ENCODE peak calls at places on chromosome 11, in nine cellular contexts. One of them, this sample, is unnamed. For H3K4me1, the result is how much of the 10 kb centered on the place peaks cover.

GRCh38 chr11:134556186-134556585 is 144.1 kb upstream of the B3GAT1 start:
- DNase-seq in tibial nerve: no peak
- DNase-seq in stomach: no peak
- DNase-seq in GM23248: no peak
- DNase-seq in A549: no peak
- DNase-seq in uterus: no peak
- DNase-seq in heart left ventricle: no peak
- DNase-seq in MM.1S: no peak
- DNase-seq in mucosa of descending colon: no peak
- DNase-seq in this sample: no peak

GRCh38 chr11:12008790-12009616 is 577 bp upstream of the DKK3 start:
- DNase-seq in tibial nerve: no peak
- DNase-seq in stomach: peak
- DNase-seq in GM23248: peak
- DNase-seq in A549: peak
- DNase-seq in uterus: peak
- DNase-seq in heart left ventricle: peak
- DNase-seq in MM.1S: no peak
- DNase-seq in mucosa of descending colon: no peak
- DNase-seq in this sample: peak

GRCh38 chr11:96257972-96258951 is 84.7 kb downstream of the MAML2 start:
- DNase-seq in tibial nerve: no peak
- DNase-seq in stomach: no peak
- DNase-seq in GM23248: peak
- DNase-seq in A549: no peak
- DNase-seq in uterus: no peak
- DNase-seq in heart left ventricle: no peak
- DNase-seq in MM.1S: peak
- DNase-seq in mucosa of descending colon: no peak
- DNase-seq in this sample: no peak

GRCh38 chr11:70796601-70797000 is 398.3 kb downstream of the CTTN start:
- DNase-seq in tibial nerve: no peak
- DNase-seq in stomach: no peak
- DNase-seq in GM23248: no peak
- DNase-seq in A549: no peak
- DNase-seq in uterus: no peak
- DNase-seq in heart left ventricle: no peak
- DNase-seq in MM.1S: no peak
- DNase-seq in mucosa of descending colon: no peak
- DNase-seq in this sample: no peak

GRCh38 chr11:90178751-90179150 is 44.1 kb downstream of the CHORDC1 start:
- DNase-seq in tibial nerve: no peak
- DNase-seq in stomach: no peak
- DNase-seq in GM23248: no peak
- DNase-seq in A549: no peak
- DNase-seq in uterus: no peak
- DNase-seq in heart left ventricle: no peak
- DNase-seq in MM.1S: no peak
- DNase-seq in mucosa of descending colon: no peak
- DNase-seq in this sample: no peak

GRCh38 chr11:80668039-80668438 is 1227.2 kb upstream of the TENM4 start:
- DNase-seq in tibial nerve: no peak
- DNase-seq in stomach: no peak
- DNase-seq in GM23248: no peak
- DNase-seq in A549: no peak
- DNase-seq in uterus: no peak
- DNase-seq in heart left ventricle: no peak
- DNase-seq in MM.1S: no peak
- DNase-seq in mucosa of descending colon: no peak
- DNase-seq in this sample: no peak

GRCh38 chr11:114307524-114308203 is 11.5 kb downstream of the NNMT start:
- DNase-seq in tibial nerve: peak
- DNase-seq in stomach: peak
- DNase-seq in GM23248: peak
- DNase-seq in A549: no peak
- DNase-seq in uterus: peak
- DNase-seq in heart left ventricle: peak
- DNase-seq in MM.1S: no peak
- DNase-seq in mucosa of descending colon: peak
- DNase-seq in this sample: peak

GRCh38 chr11:112968988-112969714 is 7.9 kb downstream of the NCAM1 start:
- DNase-seq in tibial nerve: no peak
- DNase-seq in stomach: no peak
- DNase-seq in GM23248: peak
- DNase-seq in A549: no peak
- DNase-seq in uterus: no peak
- DNase-seq in heart left ventricle: no peak
- DNase-seq in MM.1S: peak
- DNase-seq in mucosa of descending colon: no peak
- DNase-seq in this sample: no peak

GRCh38 chr11:69431893-69432738 is 49.3 kb upstream of the LINC01488 start:
- DNase-seq in tibial nerve: no peak
- DNase-seq in stomach: no peak
- DNase-seq in GM23248: no peak
- DNase-seq in A549: no peak
- DNase-seq in uterus: no peak
- DNase-seq in heart left ventricle: no peak
- DNase-seq in MM.1S: no peak
- DNase-seq in mucosa of descending colon: no peak
- DNase-seq in this sample: no peak

DNA sequence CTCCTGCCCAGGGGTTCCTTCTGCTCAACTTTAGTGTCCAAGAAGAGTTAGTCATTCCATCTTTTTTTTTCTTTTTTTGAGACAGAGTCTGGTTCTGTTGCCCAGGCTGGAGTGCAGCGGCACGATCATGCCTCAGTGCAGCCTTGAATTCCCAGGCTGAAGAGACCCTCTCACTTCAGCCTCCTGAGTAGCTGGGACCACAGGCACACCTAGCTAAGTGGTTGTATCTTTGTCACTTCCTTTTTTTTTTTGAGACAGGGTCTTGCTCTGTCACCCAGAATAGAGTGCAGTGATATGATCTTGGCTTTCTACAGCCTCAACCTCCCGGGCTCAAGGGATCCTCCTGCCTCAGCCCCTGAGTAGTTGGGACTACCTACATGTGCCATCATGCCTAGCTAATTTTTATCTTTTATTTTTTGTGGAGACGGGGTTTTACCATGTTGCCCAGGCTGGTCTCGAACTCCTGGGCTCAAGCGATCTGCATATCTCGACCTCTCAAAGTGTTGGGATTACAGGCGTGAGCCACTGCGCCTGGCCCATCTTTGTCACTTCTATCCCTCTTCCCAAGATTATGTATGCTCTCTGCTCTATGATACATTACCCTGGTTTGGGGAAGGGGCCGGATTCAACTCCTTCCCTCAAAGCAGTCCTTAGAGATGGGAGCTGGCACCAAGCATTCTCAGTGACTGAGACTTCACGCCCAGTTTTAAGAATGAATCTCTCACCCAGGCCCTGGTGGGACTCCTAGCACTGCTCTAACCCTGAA is 10.0 kb downstream of the SSH3 start:
- DNase-seq in tibial nerve: no peak
- DNase-seq in stomach: peak
- DNase-seq in GM23248: no peak
- DNase-seq in A549: no peak
- DNase-seq in uterus: no peak
- DNase-seq in heart left ventricle: no peak
- DNase-seq in MM.1S: no peak
- DNase-seq in mucosa of descending colon: no peak
- DNase-seq in this sample: no peak
- H3K4me3 ChIP-seq in tibial nerve: no peak
- H3K4me3 ChIP-seq in stomach: no peak
- H3K4me3 ChIP-seq in GM23248: no peak
- H3K4me3 ChIP-seq in A549: no peak
- H3K4me3 ChIP-seq in uterus: no peak
- H3K4me3 ChIP-seq in heart left ventricle: no peak
- H3K4me3 ChIP-seq in MM.1S: no peak
- H3K4me3 ChIP-seq in mucosa of descending colon: no peak
- H3K4me3 ChIP-seq in this sample: no peak

DNA sequence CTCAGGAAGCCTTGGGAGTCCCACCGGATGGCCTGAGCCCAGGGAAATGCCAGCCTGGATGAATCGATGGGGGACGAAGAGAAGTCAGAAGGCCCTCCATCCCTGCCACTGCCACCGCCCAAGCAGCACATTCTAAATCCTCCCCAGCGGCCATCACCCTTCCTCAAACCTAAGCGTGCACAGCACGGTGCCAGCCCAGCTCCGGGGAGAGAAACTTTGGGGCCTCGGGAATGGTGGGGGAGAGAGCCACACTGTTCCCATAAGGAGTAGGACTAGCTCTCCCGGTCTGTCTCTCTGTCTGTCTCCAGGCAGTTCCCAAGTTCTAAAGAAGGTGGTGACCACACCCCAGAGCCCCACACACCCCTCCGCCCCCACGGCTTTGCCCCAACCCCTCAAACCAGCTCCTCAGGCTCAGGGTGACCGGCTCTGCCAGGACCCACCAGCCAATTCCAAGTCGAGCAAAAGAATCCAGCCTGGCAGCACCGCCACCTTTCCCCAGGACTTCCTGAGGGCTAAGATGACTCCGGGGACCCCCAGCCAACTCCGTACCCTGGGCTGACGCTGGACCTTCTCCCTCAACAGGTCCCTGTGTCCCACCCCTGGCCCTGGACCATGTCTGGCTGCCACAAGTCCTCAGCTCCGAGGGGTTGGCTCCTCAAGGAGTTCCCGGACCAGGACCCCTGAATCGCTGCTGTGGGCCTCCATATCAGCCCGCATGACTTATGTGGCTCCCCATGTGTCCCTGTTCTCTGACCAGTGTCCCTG is 2.7 kb downstream of the AHNAK start:
- DNase-seq in tibial nerve: no peak
- DNase-seq in stomach: no peak
- DNase-seq in GM23248: peak
- DNase-seq in A549: no peak
- DNase-seq in uterus: no peak
- DNase-seq in heart left ventricle: no peak
- DNase-seq in MM.1S: no peak
- DNase-seq in mucosa of descending colon: no peak
- DNase-seq in this sample: peak
- H3K4me1 ChIP-seq in tibial nerve: under half
- H3K4me1 ChIP-seq in stomach: half or more
- H3K4me1 ChIP-seq in GM23248: under half
- H3K4me1 ChIP-seq in A549: half or more
- H3K4me1 ChIP-seq in uterus: under half
- H3K4me1 ChIP-seq in heart left ventricle: half or more
- H3K4me1 ChIP-seq in MM.1S: half or more
- H3K4me1 ChIP-seq in mucosa of descending colon: half or more
- H3K4me1 ChIP-seq in this sample: under half

DNA sequence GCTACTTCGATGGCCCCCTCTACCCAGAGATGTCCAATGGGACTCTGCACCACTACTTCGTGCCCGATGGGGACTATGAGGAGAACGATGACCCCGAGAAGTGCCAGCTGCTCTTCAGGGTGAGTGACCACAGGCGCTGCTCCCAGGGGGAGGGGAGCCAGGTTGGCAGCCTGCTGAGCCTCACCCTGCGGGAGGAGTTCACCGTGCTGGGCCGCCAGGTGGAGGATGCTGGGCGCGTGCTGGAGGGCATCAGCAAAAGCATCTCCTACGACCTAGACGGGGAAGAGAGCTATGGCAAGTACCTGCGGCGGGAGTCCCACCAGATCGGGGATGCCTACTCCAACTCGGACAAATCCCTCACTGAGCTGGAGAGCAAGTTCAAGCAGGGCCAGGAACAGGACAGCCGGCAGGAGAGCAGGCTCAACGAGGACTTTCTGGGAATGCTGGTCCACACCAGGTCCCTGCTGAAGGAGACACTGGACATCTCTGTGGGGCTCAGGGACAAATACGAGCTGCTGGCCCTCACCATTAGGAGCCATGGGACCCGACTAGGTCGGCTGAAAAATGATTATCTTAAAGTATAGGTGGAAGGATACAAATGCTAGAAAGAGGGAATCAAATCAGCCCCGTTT is 783 bp downstream of the FIBIN start:
- DNase-seq in tibial nerve: no peak
- DNase-seq in stomach: no peak
- DNase-seq in GM23248: peak
- DNase-seq in A549: no peak
- DNase-seq in uterus: peak
- DNase-seq in heart left ventricle: no peak
- DNase-seq in MM.1S: no peak
- DNase-seq in mucosa of descending colon: peak
- DNase-seq in this sample: no peak
- H3K4me3 ChIP-seq in tibial nerve: peak
- H3K4me3 ChIP-seq in stomach: peak
- H3K4me3 ChIP-seq in GM23248: peak
- H3K4me3 ChIP-seq in A549: no peak
- H3K4me3 ChIP-seq in uterus: peak
- H3K4me3 ChIP-seq in heart left ventricle: peak
- H3K4me3 ChIP-seq in MM.1S: no peak
- H3K4me3 ChIP-seq in mucosa of descending colon: no peak
- H3K4me3 ChIP-seq in this sample: peak

GRCh38 chr11:78372114-78372768 is 45.4 kb downstream of the GAB2 start:
- DNase-seq in tibial nerve: no peak
- DNase-seq in stomach: no peak
- DNase-seq in GM23248: no peak
- DNase-seq in A549: no peak
- DNase-seq in uterus: no peak
- DNase-seq in heart left ventricle: no peak
- DNase-seq in MM.1S: no peak
- DNase-seq in mucosa of descending colon: no peak
- DNase-seq in this sample: no peak

GRCh38 chr11:78374917-78375316 is 42.7 kb downstream of the GAB2 start:
- DNase-seq in tibial nerve: no peak
- DNase-seq in stomach: no peak
- DNase-seq in GM23248: no peak
- DNase-seq in A549: no peak
- DNase-seq in uterus: no peak
- DNase-seq in heart left ventricle: no peak
- DNase-seq in MM.1S: no peak
- DNase-seq in mucosa of descending colon: no peak
- DNase-seq in this sample: no peak

GRCh38 chr11:78371221-78371899 is 46.3 kb downstream of the GAB2 start:
- DNase-seq in tibial nerve: no peak
- DNase-seq in stomach: no peak
- DNase-seq in GM23248: no peak
- DNase-seq in A549: no peak
- DNase-seq in uterus: no peak
- DNase-seq in heart left ventricle: no peak
- DNase-seq in MM.1S: no peak
- DNase-seq in mucosa of descending colon: no peak
- DNase-seq in this sample: no peak

GRCh38 chr11:78370406-78371172 is 47.0 kb downstream of the GAB2 start:
- DNase-seq in tibial nerve: no peak
- DNase-seq in stomach: no peak
- DNase-seq in GM23248: peak
- DNase-seq in A549: no peak
- DNase-seq in uterus: no peak
- DNase-seq in heart left ventricle: peak
- DNase-seq in MM.1S: no peak
- DNase-seq in mucosa of descending colon: no peak
- DNase-seq in this sample: peak

DNA sequence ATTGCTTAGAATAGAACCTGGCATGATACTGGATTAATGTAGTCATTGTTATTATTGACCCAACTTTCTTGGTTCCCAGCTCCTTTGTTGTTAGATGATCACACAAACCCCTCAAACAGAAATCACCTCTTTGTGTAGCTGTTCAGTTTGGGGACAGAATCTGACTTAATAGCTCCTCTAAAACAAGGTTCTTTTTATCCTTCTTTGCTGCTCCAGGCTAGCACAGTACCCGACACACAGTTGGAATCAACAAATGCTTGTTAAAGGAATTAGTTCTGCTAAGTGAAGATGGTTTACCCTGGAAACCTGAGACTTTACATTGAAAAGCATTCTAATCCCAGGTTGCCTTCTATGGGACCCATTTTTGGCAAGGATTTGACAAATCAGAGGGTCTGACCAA is 43.9 kb downstream of the GAB2 start:
- DNase-seq in tibial nerve: no peak
- DNase-seq in stomach: no peak
- DNase-seq in GM23248: no peak
- DNase-seq in A549: no peak
- DNase-seq in uterus: no peak
- DNase-seq in heart left ventricle: no peak
- DNase-seq in MM.1S: no peak
- DNase-seq in mucosa of descending colon: no peak
- DNase-seq in this sample: no peak
- H3K4me1 ChIP-seq in tibial nerve: under half
- H3K4me1 ChIP-seq in stomach: under half
- H3K4me1 ChIP-seq in GM23248: under half
- H3K4me1 ChIP-seq in A549: under half
- H3K4me1 ChIP-seq in uterus: under half
- H3K4me1 ChIP-seq in heart left ventricle: under half
- H3K4me1 ChIP-seq in MM.1S: under half
- H3K4me1 ChIP-seq in mucosa of descending colon: under half
- H3K4me1 ChIP-seq in this sample: under half